ENCODE peak calls at places on chromosome 1, in ten cellular contexts. G, Q, L, X, Z, B, E, V, O and D are unnamed samples.

GRCh38 chr1:225514671-225515081 is 86.8 kb upstream of the LBR start:
- DNase-seq in G (no peak), Q (no peak), L (no peak), X (no peak), Z (no peak), B (no peak), E (no peak), V (no peak), O (no peak), D (no peak)

GRCh38 chr1:38000529-38001453 is 4.5 kb downstream of the FHL3 start:
- DNase-seq in G (peak), Q (no peak), L (peak), X (no peak), Z (no peak), B (no peak), E (no peak), V (no peak), O (no peak), D (peak)

GRCh38 chr1:235714205-235714897 is 64.8 kb upstream of the GNG4 start:
- DNase-seq in G (no peak), Q (peak), L (no peak), X (no peak), Z (no peak), B (no peak), E (no peak), V (no peak), O (no peak), D (no peak)

GRCh38 chr1:108059945-108060344 is 95.0 kb upstream of the VAV3 start:
- DNase-seq in G (no peak), Q (no peak), L (no peak), X (no peak), Z (no peak), B (no peak), E (no peak), V (no peak), O (no peak), D (no peak)

GRCh38 chr1:113759341-113760101 is at the start of gene PHTF1:
- DNase-seq in G (peak), Q (peak), L (peak), X (peak), Z (peak), B (peak), E (peak), V (peak), O (peak), D (peak)

GRCh38 chr1:22131875-22132486 is 10.9 kb downstream of the WNT4 start:
- DNase-seq in G (peak), Q (peak), L (no peak), X (peak), Z (peak), B (no peak), E (peak), V (peak), O (peak), D (no peak)

GRCh38 chr1:197093226-197093887 is 26.3 kb upstream of the F13B start:
- DNase-seq in G (no peak), Q (no peak), L (no peak), X (no peak), Z (no peak), B (no peak), E (no peak), V (no peak), O (no peak), D (no peak)

GRCh38 chr1:39653546-39654031 is 14.1 kb upstream of the HEYL start:
- DNase-seq in G (peak), Q (peak), L (peak), X (peak), Z (peak), B (peak), E (peak), V (peak), O (peak), D (peak)

GRCh38 chr1:150362721-150363425 is 1.1 kb upstream of the RPRD2 start:
- DNase-seq in G (peak), Q (peak), L (peak), X (no peak), Z (no peak), B (no peak), E (no peak), V (peak), O (no peak), D (peak)

GRCh38 chr1:81437213-81437612 is 363.5 kb upstream of the ADGRL2 start:
- DNase-seq in G (no peak), Q (no peak), L (no peak), X (no peak), Z (no peak), B (no peak), E (no peak), V (no peak), O (no peak), D (no peak)